ENCODE peak calls at places on chromosome 3, in nine cellular contexts. One of them, this sample, is unnamed.

GRCh38 chr3:188646592-188646991 is 492.6 kb downstream of the LPP start:
- DNase-seq in progenitor cell of endocrine pancreas: no peak
- DNase-seq in stomach: no peak
- DNase-seq in transverse colon: no peak
- DNase-seq in Panc1: no peak
- DNase-seq in brain microvascular endothelial cell: no peak
- DNase-seq in AG10803: no peak
- DNase-seq in BJ: no peak
- DNase-seq in GM13976: no peak
- DNase-seq in this sample: no peak

GRCh38 chr3:5389057-5389456 is 201.6 kb downstream of the EDEM1 start:
- DNase-seq in progenitor cell of endocrine pancreas: no peak
- DNase-seq in stomach: no peak
- DNase-seq in transverse colon: no peak
- DNase-seq in Panc1: no peak
- DNase-seq in brain microvascular endothelial cell: no peak
- DNase-seq in AG10803: no peak
- DNase-seq in BJ: no peak
- DNase-seq in GM13976: no peak
- DNase-seq in this sample: no peak

GRCh38 chr3:60588806-60589205 is 662.4 kb downstream of the FHIT start:
- DNase-seq in progenitor cell of endocrine pancreas: no peak
- DNase-seq in stomach: no peak
- DNase-seq in transverse colon: no peak
- DNase-seq in Panc1: no peak
- DNase-seq in brain microvascular endothelial cell: peak; percentile 39
- DNase-seq in AG10803: peak; percentile 39
- DNase-seq in BJ: no peak
- DNase-seq in GM13976: no peak
- DNase-seq in this sample: no peak

GRCh38 chr3:42256135-42256819 is 9.7 kb downstream of the CCK start:
- DNase-seq in progenitor cell of endocrine pancreas: no peak
- DNase-seq in stomach: no peak
- DNase-seq in transverse colon: no peak
- DNase-seq in Panc1: no peak
- DNase-seq in brain microvascular endothelial cell: peak; percentile 14
- DNase-seq in AG10803: peak; percentile 60
- DNase-seq in BJ: no peak
- DNase-seq in GM13976: no peak
- DNase-seq in this sample: no peak

GRCh38 chr3:97291901-97292300 is 472.7 kb upstream of the ARL6 start:
- DNase-seq in progenitor cell of endocrine pancreas: no peak
- DNase-seq in stomach: no peak
- DNase-seq in transverse colon: no peak
- DNase-seq in Panc1: no peak
- DNase-seq in brain microvascular endothelial cell: no peak
- DNase-seq in AG10803: no peak
- DNase-seq in BJ: no peak
- DNase-seq in GM13976: no peak
- DNase-seq in this sample: no peak

GRCh38 chr3:63940389-63940757 is 28.2 kb upstream of the SCAANT1 start:
- DNase-seq in progenitor cell of endocrine pancreas: no peak
- DNase-seq in stomach: no peak
- DNase-seq in transverse colon: no peak
- DNase-seq in Panc1: no peak
- DNase-seq in brain microvascular endothelial cell: peak; percentile 9
- DNase-seq in AG10803: peak; percentile 75
- DNase-seq in BJ: no peak
- DNase-seq in GM13976: no peak
- DNase-seq in this sample: no peak

GRCh38 chr3:183664913-183665381 is 29.5 kb downstream of the KLHL24 start:
- DNase-seq in progenitor cell of endocrine pancreas: no peak
- DNase-seq in stomach: no peak
- DNase-seq in transverse colon: no peak
- DNase-seq in Panc1: peak; percentile 41
- DNase-seq in brain microvascular endothelial cell: peak; percentile 71
- DNase-seq in AG10803: peak; percentile 92
- DNase-seq in BJ: peak; percentile 94
- DNase-seq in GM13976: no peak
- DNase-seq in this sample: no peak

GRCh38 chr3:13539285-13539625 is 9.7 kb upstream of the FBLN2 start:
- DNase-seq in progenitor cell of endocrine pancreas: no peak
- DNase-seq in stomach: no peak
- DNase-seq in transverse colon: no peak
- DNase-seq in Panc1: no peak
- DNase-seq in brain microvascular endothelial cell: peak; percentile 57
- DNase-seq in AG10803: peak; percentile 90
- DNase-seq in BJ: peak; percentile 65
- DNase-seq in GM13976: no peak
- DNase-seq in this sample: no peak

GRCh38 chr3:123568034-123568433 is 16.8 kb downstream of the HACD2 start:
- DNase-seq in progenitor cell of endocrine pancreas: no peak
- DNase-seq in stomach: no peak
- DNase-seq in transverse colon: no peak
- DNase-seq in Panc1: no peak
- DNase-seq in brain microvascular endothelial cell: no peak
- DNase-seq in AG10803: no peak
- DNase-seq in BJ: no peak
- DNase-seq in GM13976: no peak
- DNase-seq in this sample: no peak

GRCh38 chr3:40725026-40725425 is 200.3 kb downstream of the ZNF621 start:
- DNase-seq in progenitor cell of endocrine pancreas: no peak
- DNase-seq in stomach: peak; percentile 50
- DNase-seq in transverse colon: no peak
- DNase-seq in Panc1: no peak
- DNase-seq in brain microvascular endothelial cell: no peak
- DNase-seq in AG10803: no peak
- DNase-seq in BJ: no peak
- DNase-seq in GM13976: no peak
- DNase-seq in this sample: no peak

GRCh38 chr3:195255176-195255500 is 15.8 kb downstream of the XXYLT1 start:
- DNase-seq in progenitor cell of endocrine pancreas: no peak
- DNase-seq in stomach: no peak
- DNase-seq in transverse colon: no peak
- DNase-seq in Panc1: no peak
- DNase-seq in brain microvascular endothelial cell: no peak
- DNase-seq in AG10803: no peak
- DNase-seq in BJ: no peak
- DNase-seq in GM13976: peak; percentile 12
- DNase-seq in this sample: no peak

GRCh38 chr3:152909180-152909883 is 74.4 kb downstream of the P2RY1 start:
- DNase-seq in progenitor cell of endocrine pancreas: no peak
- DNase-seq in stomach: no peak
- DNase-seq in transverse colon: no peak
- DNase-seq in Panc1: no peak
- DNase-seq in brain microvascular endothelial cell: peak; percentile 4
- DNase-seq in AG10803: peak; percentile 25
- DNase-seq in BJ: no peak
- DNase-seq in GM13976: no peak
- DNase-seq in this sample: no peak

GRCh38 chr3:14001136-14001535 is 121.3 kb upstream of the WNT7A start:
- DNase-seq in progenitor cell of endocrine pancreas: no peak
- DNase-seq in stomach: no peak
- DNase-seq in transverse colon: no peak
- DNase-seq in Panc1: no peak
- DNase-seq in brain microvascular endothelial cell: no peak
- DNase-seq in AG10803: peak; percentile 1
- DNase-seq in BJ: no peak
- DNase-seq in GM13976: no peak
- DNase-seq in this sample: no peak

GRCh38 chr3:4864503-4864902 is 114.7 kb upstream of the BHLHE40 start:
- DNase-seq in progenitor cell of endocrine pancreas: no peak
- DNase-seq in stomach: no peak
- DNase-seq in transverse colon: no peak
- DNase-seq in Panc1: no peak
- DNase-seq in brain microvascular endothelial cell: no peak
- DNase-seq in AG10803: peak; percentile 68
- DNase-seq in BJ: no peak
- DNase-seq in GM13976: no peak
- DNase-seq in this sample: no peak

GRCh38 chr3:130997291-130997690 is 29.3 kb downstream of the ASTE1 start:
- DNase-seq in progenitor cell of endocrine pancreas: no peak
- DNase-seq in stomach: no peak
- DNase-seq in transverse colon: no peak
- DNase-seq in Panc1: no peak
- DNase-seq in brain microvascular endothelial cell: no peak
- DNase-seq in AG10803: peak; percentile 55
- DNase-seq in BJ: no peak
- DNase-seq in GM13976: no peak
- DNase-seq in this sample: no peak

DNA sequence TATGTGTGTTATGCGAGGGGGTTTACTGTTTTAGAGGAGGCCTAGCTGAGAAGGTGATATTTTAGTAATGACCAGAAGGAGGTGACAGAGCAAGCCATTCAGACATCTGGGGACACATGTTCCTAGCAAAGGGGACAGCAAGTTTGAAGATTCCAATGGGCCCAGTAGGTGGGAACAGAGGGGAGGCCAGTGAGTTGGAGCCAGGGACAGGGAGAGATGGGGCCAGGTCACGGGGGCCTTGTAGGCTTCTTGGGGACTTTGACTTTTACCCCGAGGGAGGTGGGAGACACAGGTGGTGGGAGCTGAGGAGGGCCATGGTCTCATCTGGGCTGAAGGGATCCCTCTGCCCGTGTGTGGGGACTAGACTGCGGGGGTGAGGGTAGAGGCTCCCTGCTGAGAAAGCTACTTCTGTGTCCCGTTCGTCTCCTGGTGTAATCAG is 72.5 kb downstream of the MGLL start:
- DNase-seq in progenitor cell of endocrine pancreas: no peak
- DNase-seq in stomach: no peak
- DNase-seq in transverse colon: no peak
- DNase-seq in Panc1: no peak
- DNase-seq in brain microvascular endothelial cell: no peak
- DNase-seq in AG10803: no peak
- DNase-seq in BJ: no peak
- DNase-seq in GM13976: no peak
- DNase-seq in this sample: no peak
- TF ChIP-seq CTCF in progenitor cell of endocrine pancreas: peak; percentile 19
- TF ChIP-seq CTCF in stomach: no peak
- TF ChIP-seq CTCF in transverse colon: no peak
- TF ChIP-seq CTCF in Panc1: no peak
- TF ChIP-seq CTCF in brain microvascular endothelial cell: peak; percentile 24
- TF ChIP-seq CTCF in AG10803: peak; percentile 10
- TF ChIP-seq CTCF in BJ: no peak
- TF ChIP-seq CTCF in GM13976: peak; percentile 13
- TF ChIP-seq CTCF in this sample: no peak

GRCh38 chr3:8767667-8768363 is 1.6 kb downstream of the OXTR start:
- DNase-seq in progenitor cell of endocrine pancreas: peak; percentile 25
- DNase-seq in stomach: peak; percentile 50
- DNase-seq in transverse colon: peak; percentile 32
- DNase-seq in Panc1: no peak
- DNase-seq in brain microvascular endothelial cell: no peak
- DNase-seq in AG10803: no peak
- DNase-seq in BJ: no peak
- DNase-seq in GM13976: peak; percentile 79
- DNase-seq in this sample: peak; percentile 71
- TF ChIP-seq CTCF in progenitor cell of endocrine pancreas: peak; percentile 45
- TF ChIP-seq CTCF in stomach: no peak
- TF ChIP-seq CTCF in transverse colon: no peak
- TF ChIP-seq CTCF in Panc1: no peak
- TF ChIP-seq CTCF in brain microvascular endothelial cell: peak; percentile 39
- TF ChIP-seq CTCF in AG10803: peak; percentile 7
- TF ChIP-seq CTCF in BJ: no peak
- TF ChIP-seq CTCF in GM13976: peak; percentile 32
- TF ChIP-seq CTCF in this sample: no peak

DNA sequence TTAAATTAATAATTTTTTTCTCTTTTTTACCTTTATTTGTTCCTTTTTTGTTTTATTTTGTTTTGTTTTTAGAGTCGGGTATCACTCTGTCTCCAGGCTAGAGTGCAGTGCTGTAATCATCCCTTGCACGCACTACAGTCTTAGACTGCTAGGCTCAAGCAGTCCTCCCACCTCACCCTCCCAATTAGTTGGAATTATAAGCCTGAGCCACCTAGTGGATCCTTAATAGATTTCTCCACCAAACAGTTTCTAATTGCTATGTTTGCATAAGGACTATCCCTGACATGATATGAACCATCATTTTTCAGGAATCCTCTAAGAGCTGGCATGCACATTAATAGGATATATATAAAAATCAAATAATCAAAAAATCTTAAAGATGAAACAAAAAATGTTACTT is 993.2 kb downstream of the OTOL1 start:
- DNase-seq in progenitor cell of endocrine pancreas: no peak
- DNase-seq in stomach: no peak
- DNase-seq in transverse colon: no peak
- DNase-seq in Panc1: no peak
- DNase-seq in brain microvascular endothelial cell: no peak
- DNase-seq in AG10803: peak; percentile 47
- DNase-seq in BJ: no peak
- DNase-seq in GM13976: no peak
- DNase-seq in this sample: no peak
- TF ChIP-seq CTCF in progenitor cell of endocrine pancreas: peak; percentile 18
- TF ChIP-seq CTCF in stomach: no peak
- TF ChIP-seq CTCF in transverse colon: no peak
- TF ChIP-seq CTCF in Panc1: peak; percentile 52
- TF ChIP-seq CTCF in brain microvascular endothelial cell: no peak
- TF ChIP-seq CTCF in AG10803: peak; percentile 47
- TF ChIP-seq CTCF in BJ: no peak
- TF ChIP-seq CTCF in GM13976: no peak
- TF ChIP-seq CTCF in this sample: no peak

DNA sequence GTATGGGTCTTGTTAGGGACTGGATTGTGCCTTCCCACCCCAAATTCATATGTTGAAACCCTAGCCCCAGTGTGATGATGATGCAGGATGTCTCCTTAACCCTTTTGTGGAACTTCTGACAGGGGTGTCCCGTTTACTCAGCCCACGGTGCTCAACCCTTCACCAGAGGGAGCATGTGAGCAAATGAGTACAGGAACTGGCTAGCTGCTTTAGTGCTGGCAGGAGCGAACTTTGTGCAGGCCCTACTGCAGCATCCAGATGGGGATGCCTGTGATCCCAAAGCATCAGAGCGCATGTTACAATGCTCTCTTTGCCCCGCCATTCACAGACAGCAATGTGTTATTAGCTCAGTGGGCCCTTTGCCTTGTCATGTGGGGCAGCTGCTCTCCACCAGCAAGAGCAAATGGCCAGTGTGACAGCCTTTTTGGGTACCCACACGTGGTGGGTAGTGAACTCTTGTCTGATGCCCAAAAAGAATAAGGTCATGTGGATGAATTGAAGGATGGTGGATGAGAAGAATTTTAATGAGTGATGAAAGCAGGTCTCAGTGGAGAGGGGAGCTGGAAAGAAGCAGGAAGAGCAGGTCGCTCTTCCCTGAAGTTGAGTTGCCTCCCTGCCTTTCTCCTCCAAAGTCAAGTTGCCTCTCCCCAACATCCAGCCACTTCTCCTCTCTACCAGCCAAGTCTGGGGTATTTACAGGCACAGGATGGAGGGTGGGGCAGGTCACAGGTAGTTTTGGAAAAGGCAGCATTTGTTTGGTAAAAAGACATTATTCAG is 63.3 kb upstream of the STRIT1 start:
- DNase-seq in progenitor cell of endocrine pancreas: no peak
- DNase-seq in stomach: no peak
- DNase-seq in transverse colon: no peak
- DNase-seq in Panc1: no peak
- DNase-seq in brain microvascular endothelial cell: no peak
- DNase-seq in AG10803: peak; percentile 13
- DNase-seq in BJ: no peak
- DNase-seq in GM13976: no peak
- DNase-seq in this sample: peak; percentile 4
- TF ChIP-seq CTCF in progenitor cell of endocrine pancreas: peak; percentile 37
- TF ChIP-seq CTCF in stomach: no peak
- TF ChIP-seq CTCF in transverse colon: no peak
- TF ChIP-seq CTCF in Panc1: peak; percentile 8
- TF ChIP-seq CTCF in brain microvascular endothelial cell: peak; percentile 44
- TF ChIP-seq CTCF in AG10803: peak; percentile 43
- TF ChIP-seq CTCF in BJ: no peak
- TF ChIP-seq CTCF in GM13976: no peak
- TF ChIP-seq CTCF in this sample: no peak

This sample was measured in nephron progenitor cell.